ENCODE peak calls at places on chromosomes 7 and 10, in five cellular contexts. R is cardiac muscle cell, M is AG04450, V is thoracic aorta, W is breast epithelium. A is an unnamed sample.

GRCh38 chr7:56091591-56091990 is 1.2 kb downstream of the PHKG1 start:
- DNase-seq in R (peak), M (no peak), V (peak), W (peak), A (no peak)

GRCh38 chr10:26385443-26385842 is 52.7 kb upstream of the APBB1IP start:
- DNase-seq in R (no peak), M (no peak), V (no peak), W (no peak), A (no peak)

GRCh38 chr10:46992794-46993552 is 81.7 kb downstream of the PTPN20 start:
- DNase-seq in R (peak), M (no peak), V (no peak), W (no peak), A (no peak)

GRCh38 chr7:7972128-7972527 is 3.5 kb downstream of the GLCCI1 start:
- DNase-seq in R (no peak), M (no peak), V (no peak), W (no peak), A (no peak)

GRCh38 chr10:70887804-70888800 is at the start of gene PCBD1:
- DNase-seq in R (peak), M (peak), V (peak), W (no peak), A (no peak)

GRCh38 chr10:95560288-95561199 is 627 bp downstream of the SORBS1 start:
- DNase-seq in R (peak), M (no peak), V (no peak), W (peak), A (no peak)

GRCh38 chr7:35839860-35840854 is 39.3 kb downstream of the SEPTIN7 start:
- DNase-seq in R (peak), M (peak), V (no peak), W (no peak), A (no peak)

GRCh38 chr10:24851595-24851994 is 100.8 kb downstream of the PRTFDC1 start:
- DNase-seq in R (peak), M (no peak), V (no peak), W (no peak), A (no peak)

GRCh38 chr7:140426130-140426529 is 22.3 kb downstream of the RAB19 start:
- DNase-seq in R (no peak), M (no peak), V (no peak), W (no peak), A (no peak)

GRCh38 chr7:31887006-31887405 is 183.2 kb downstream of the PDE1C start:
- DNase-seq in R (no peak), M (no peak), V (no peak), W (no peak), A (no peak)

GRCh38 chr10:21517983-21518628 is 7.4 kb downstream of the SKIDA1 start:
- DNase-seq in R (no peak), M (no peak), V (no peak), W (no peak), A (no peak)

GRCh38 chr7:127770870-127771269 is 118.9 kb downstream of the SND1 start:
- DNase-seq in R (peak), M (no peak), V (no peak), W (no peak), A (no peak)

GRCh38 chr10:79347894-79348639 is 798 bp downstream of the PPIF start:
- DNase-seq in R (peak), M (peak), V (no peak), W (peak), A (no peak)

GRCh38 chr7:122544463-122544862 is 154.5 kb downstream of the RNF133 start:
- DNase-seq in R (no peak), M (no peak), V (no peak), W (no peak), A (no peak)

GRCh38 chr10:24465899-24466615 is 257.1 kb downstream of the KIAA1217 start:
- DNase-seq in R (peak), M (peak), V (no peak), W (no peak), A (no peak)

GRCh38 chr10:103492655-103493261 is 747 bp upstream of the NEURL1 start:
- DNase-seq in R (no peak), M (no peak), V (no peak), W (no peak), A (no peak)
- H3K4me3 ChIP-seq in R (peak), M (no peak), V (no peak), W (no peak), A (peak)

DNA sequence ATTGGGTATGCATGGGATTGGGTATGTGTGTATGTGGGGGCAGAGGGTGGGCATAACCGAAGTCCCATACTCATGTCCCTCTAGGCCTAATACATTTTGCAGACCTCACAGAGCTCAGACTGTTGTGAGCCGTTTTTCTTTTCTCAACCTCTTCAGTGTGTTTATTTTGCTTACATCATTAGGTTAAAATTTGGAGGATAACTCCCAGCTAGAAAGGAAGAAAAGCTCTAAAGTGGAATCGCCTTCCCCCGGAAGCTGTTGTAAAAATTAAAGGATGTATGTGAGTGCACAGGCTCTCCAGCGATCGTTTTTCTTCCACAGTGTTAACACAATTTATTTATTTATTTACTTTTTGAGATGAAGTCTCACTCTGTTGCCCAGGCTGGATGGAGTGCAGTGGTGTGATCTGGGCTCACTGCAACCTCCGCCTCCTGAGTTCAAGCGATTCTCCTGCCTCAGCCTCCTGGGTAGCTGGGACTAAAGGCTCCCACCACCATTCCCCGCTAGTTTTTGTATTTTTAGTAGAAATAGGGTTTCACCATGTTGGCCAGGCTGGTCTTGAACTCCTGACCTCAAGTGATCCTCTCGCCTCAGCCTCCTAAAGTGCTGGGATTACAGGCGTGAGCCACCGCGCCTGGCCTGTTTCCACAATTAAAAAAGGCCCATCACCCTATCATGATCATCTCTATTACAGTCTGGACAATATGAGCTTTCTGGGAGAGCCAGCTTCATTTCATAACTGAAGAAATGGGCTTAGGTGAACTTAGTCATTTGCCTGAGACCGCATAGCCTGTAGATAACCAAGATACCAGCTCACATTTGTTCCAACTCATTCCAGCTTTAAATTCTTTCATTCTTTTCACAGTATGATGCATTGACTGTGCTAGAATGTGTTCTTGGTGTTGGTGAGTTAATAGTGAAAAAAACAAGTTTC is 1.7 kb upstream of the H2AZ2 start:
- DNase-seq in R (peak), M (no peak), V (no peak), W (no peak), A (no peak)
- H3K4me3 ChIP-seq in R (no peak), M (no peak), V (peak), W (no peak), A (peak)

DNA sequence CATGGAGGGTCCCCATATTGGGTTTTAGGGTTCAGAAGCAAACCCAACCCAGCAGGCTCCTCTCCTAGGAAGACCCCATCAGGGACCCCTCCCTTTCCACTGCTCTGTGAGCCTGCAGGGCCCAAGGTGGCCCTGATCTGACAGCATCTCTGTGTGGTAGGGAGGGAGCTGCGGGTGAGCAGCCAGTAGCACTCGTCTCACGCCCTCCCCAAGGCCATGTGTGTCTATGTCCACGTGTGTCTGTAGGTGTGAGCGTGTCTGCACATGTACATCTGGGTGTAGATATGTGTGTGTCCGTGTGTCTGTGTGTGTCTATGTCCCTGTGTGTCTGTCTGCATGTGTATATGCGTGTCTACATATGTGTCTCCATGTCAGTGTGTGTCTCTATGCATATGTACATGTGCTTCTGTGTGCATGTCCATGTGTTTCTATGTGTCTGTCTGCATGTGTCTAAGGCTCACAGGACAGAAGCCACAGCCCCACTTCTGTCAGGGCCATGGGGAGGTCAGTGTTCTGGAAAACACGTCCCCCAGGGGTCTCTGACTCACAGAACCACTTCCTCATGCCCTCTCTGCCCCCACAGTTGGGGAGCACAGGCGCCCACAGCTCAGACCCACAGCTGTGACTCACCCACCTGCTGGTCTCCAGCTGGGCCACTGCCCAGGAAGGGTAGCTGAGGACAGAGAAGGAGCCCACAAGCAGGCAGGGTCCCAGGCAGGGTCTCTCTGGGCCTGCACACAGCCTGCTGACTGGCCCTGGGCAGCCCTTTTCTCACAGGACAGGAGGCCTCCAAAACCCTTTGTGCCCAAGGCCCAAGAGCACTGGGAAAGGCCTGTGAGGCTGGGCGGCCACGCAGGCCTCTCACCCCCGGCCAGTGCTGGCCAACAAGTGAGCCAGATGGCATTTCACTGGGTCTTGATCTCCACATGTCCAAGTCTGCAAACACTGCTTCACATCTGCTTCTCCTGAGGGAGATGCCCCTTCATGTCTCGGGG is 103.1 kb upstream of the FAM20C start:
- DNase-seq in R (peak), M (no peak), V (peak), W (no peak), A (peak)
- H3K4me3 ChIP-seq in R (no peak), M (no peak), V (no peak), W (no peak), A (no peak)

GRCh38 chr7:27099224-27099838 is 3.2 kb downstream of the HOXA2 start:
- DNase-seq in R (no peak), M (no peak), V (no peak), W (no peak), A (no peak)

GRCh38 chr7:27096756-27097514 is 1.1 kb upstream of the HOXA1 start:
- DNase-seq in R (no peak), M (no peak), V (no peak), W (no peak), A (peak)

GRCh38 chr7:27095897-27096755 is at the start of gene HOXA1:
- DNase-seq in R (peak), M (peak), V (no peak), W (peak), A (peak)

GRCh38 chr7:27098493-27099223 is 2.9 kb upstream of the HOXA1 start:
- DNase-seq in R (no peak), M (no peak), V (no peak), W (no peak), A (no peak)

DNA sequence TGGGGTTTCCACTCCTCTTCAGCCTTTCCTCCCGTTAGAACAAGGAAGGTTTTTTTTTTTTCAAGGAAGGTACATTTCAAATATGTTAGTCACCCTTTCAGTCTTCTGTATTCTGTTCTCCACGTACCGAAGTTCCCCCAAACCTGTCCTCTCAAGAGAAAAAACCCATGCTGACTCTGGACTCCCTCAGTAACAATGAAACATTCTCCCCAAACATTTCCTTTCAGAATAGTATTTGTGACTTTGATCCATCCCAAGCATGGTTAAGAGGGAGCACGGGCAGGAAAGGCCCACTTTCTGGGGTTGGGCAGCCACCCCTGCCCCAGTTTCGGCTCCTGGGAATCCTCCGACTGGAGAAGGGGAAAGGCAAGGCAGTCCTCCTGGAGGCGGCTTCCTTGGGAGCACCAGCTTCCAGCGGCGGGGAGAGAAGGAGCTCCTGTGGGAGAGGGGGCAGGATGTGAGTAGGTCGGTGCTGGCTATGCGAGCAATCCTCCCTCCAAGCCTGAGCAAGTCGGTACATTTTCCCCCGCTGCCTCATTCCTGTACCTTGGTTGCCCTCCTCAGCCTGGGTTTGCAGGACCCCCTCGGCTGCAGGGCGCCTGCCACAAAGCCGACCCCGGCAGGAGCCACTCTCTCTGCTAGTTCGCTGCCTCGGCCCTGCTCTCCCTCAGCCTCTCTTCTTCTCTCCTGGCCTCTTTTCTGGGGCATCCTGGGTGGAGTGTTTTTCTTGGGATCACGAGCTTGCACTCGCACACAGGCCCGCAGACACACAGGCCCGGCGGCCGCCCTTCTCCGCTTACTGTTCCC is 2.1 kb upstream of the HOXA1 start:
- DNase-seq in R (no peak), M (no peak), V (no peak), W (no peak), A (no peak)
- H3K4me3 ChIP-seq in R (no peak), M (peak), V (peak), W (peak), A (peak)

DNA sequence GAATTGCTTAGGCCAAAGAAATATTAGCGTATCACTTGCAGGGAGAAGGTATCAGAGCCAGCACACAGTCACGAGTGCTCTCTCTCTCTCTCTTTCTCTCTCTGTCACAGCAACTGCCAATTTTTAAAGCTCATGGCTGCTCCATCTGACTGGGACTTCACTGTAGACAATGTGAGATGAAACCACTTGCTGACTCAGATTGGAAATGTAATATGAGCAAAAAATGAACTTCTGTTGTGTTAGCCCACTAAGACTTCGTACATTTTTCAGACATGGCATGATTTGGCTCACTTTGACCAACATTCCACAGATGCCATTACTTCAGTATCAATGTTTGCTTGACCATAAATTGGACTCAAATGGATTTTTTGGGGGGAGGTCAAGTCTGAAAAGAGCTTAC is 68.1 kb downstream of the DGKB start:
- DNase-seq in R (peak), M (no peak), V (no peak), W (no peak), A (no peak)
- H3K4me3 ChIP-seq in R (no peak), M (no peak), V (no peak), W (no peak), A (no peak)

DNA sequence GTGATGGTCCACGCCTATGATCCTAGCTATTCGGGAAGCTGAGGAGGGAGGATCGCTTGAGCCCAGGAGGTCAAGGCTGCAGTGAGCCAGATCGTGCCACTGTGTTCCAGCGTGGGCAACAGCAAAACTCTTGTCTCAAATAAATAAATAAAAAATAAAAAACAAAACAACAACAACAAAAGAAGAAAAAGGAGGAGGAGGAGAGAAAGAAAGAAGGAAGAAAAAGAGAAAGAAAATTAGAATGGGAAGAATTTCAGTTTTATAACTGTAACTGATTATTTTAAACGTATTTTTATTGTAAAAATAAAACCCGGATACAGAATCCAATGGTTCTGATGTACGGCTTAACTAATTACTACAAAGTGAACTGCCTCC is 37.2 kb upstream of the PSAP start:
- DNase-seq in R (no peak), M (no peak), V (no peak), W (no peak), A (no peak)
- H3K4me3 ChIP-seq in R (peak), M (peak), V (peak), W (peak), A (peak)

GRCh38 chr10:10796061-10796773 is 221.5 kb upstream of the CELF2 start:
- DNase-seq in R (peak), M (no peak), V (no peak), W (no peak), A (no peak)

GRCh38 chr10:10792681-10793080 is 225.0 kb upstream of the CELF2 start:
- DNase-seq in R (peak), M (peak), V (no peak), W (no peak), A (no peak)

GRCh38 chr10:10794776-10795175 is 222.9 kb upstream of the CELF2 start:
- DNase-seq in R (peak), M (no peak), V (no peak), W (no peak), A (no peak)

GRCh38 chr10:10791869-10792268 is 225.8 kb upstream of the CELF2 start:
- DNase-seq in R (no peak), M (no peak), V (no peak), W (no peak), A (no peak)

GRCh38 chr10:10794056-10794455 is 223.6 kb upstream of the CELF2 start:
- DNase-seq in R (no peak), M (no peak), V (no peak), W (no peak), A (no peak)
- H3K4me3 ChIP-seq in R (no peak), M (no peak), V (no peak), W (no peak), A (no peak)

DNA sequence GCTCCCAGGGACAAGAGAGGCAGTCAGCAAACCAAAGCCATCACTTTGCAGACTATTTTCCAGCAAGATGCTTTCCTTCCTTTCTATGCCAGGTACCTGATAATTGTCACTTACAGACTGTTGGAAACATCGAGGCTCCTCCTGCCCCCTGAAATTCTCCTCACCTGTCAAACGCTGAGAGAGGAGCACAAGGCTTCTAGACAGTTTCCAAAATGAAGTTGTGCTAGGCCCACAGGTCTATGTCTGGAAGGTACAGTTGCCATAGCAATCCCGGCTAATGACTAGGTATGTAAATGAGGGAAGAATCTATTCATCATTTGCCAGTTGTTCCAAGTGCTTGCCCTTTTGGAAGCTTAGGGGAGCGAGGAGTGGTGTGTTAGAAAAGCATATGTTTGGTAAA is 334.4 kb downstream of the CALN1 start:
- DNase-seq in R (no peak), M (no peak), V (no peak), W (no peak), A (peak)
- H3K4me3 ChIP-seq in R (no peak), M (no peak), V (no peak), W (no peak), A (no peak)

DNA sequence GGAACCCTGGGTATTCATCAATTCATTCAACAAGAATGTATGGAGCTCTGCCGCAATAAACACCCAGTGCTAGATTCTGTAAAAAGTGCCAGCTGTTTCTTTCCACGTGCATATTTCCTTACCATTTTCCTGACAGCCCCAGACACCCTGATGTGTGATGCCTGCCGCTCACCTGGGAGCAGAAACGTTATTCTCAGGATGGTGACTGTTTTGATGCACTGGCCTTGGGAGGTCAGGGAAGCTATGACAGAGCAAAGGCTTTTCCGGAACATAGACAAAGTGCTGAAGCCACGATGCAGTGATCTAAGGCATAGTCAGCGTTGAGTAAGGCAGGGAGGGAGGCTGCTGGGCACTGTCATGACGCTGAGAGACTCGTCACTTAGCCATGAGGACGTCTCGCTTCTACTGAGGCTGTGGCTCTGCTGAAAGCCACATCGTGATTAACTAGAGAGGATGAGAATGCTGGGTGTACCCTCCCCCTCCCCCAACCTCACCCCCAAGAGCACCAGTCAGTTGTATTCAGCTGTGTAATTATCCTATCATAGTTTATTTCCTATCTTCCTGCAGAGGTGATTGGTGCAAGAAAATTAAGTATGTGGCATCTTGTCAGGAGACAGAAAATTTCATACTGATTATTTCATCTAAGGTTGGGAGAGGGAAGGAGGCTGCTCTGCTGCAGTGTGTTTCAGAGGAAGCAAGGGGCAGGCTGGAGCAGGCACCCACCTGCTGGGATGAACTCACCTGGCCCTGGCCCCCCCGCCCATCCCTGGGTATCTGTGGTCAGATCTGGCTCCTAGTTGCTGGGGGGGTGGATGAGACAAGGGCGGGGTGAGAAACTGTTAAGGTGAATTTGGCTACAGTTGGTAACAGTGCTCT is 48.8 kb upstream of the SMNDC1 start:
- DNase-seq in R (peak), M (peak), V (no peak), W (no peak), A (no peak)
- H3K4me3 ChIP-seq in R (no peak), M (peak), V (no peak), W (no peak), A (no peak)